ENCODE peak calls at places on chromosomes 7 and 10, in eight cellular contexts. U is left ventricle myocardium inferior, G is fibroblast of mammary gland, E is foreskin fibroblast, N is BJ, Y is GM12865, K is Peyer's patch, F is ovary. C is an unnamed sample.

GRCh38 chr10:101140950-101141621 is 10.0 kb downstream of the TLX1 start:
- DNase-seq in U (no peak), G (no peak), E (no peak), N (no peak), Y (no peak), K (no peak), F (no peak), C (no peak)

GRCh38 chr10:28087675-28088351 is 88.9 kb upstream of the ODAD2 start:
- DNase-seq in U (no peak), G (peak; percentile 90), E (peak; percentile 85), N (no peak), Y (no peak), K (no peak), F (no peak), C (peak; percentile 59)

GRCh38 chr7:149126662-149127321 is 668 bp upstream of the ZNF425 start:
- DNase-seq in U (peak; percentile 50), G (no peak), E (peak; percentile 18), N (no peak), Y (peak; percentile 81), K (peak; percentile 62), F (peak; percentile 75), C (no peak)

GRCh38 chr10:101616415-101617101 is 28.4 kb downstream of the DPCD start:
- DNase-seq in U (no peak), G (no peak), E (no peak), N (no peak), Y (no peak), K (no peak), F (no peak), C (no peak)

GRCh38 chr7:30433082-30433481 is 45.5 kb downstream of the NOD1 start:
- DNase-seq in U (peak; percentile 58), G (peak; percentile 80), E (peak; percentile 54), N (peak; percentile 17), Y (no peak), K (peak; percentile 22), F (no peak), C (no peak)

GRCh38 chr10:5812283-5813090 is 747 bp downstream of the GDI2 start:
- DNase-seq in U (peak; percentile 54), G (no peak), E (no peak), N (no peak), Y (peak; percentile 63), K (peak; percentile 41), F (peak; percentile 68), C (no peak)

GRCh38 chr7:29287366-29287765 is 92.8 kb downstream of the CHN2 start:
- DNase-seq in U (no peak), G (peak; percentile 95), E (peak; percentile 51), N (no peak), Y (no peak), K (no peak), F (no peak), C (no peak)

GRCh38 chr10:108755661-108756060 is 1167.7 kb downstream of the XPNPEP1 start:
- DNase-seq in U (no peak), G (peak; percentile 9), E (no peak), N (no peak), Y (no peak), K (no peak), F (no peak), C (no peak)

GRCh38 chr7:27641576-27642230 is 21.0 kb downstream of the HIBADH start:
- DNase-seq in U (no peak), G (peak; percentile 10), E (no peak), N (no peak), Y (peak; percentile 29), K (no peak), F (no peak), C (no peak)

DNA sequence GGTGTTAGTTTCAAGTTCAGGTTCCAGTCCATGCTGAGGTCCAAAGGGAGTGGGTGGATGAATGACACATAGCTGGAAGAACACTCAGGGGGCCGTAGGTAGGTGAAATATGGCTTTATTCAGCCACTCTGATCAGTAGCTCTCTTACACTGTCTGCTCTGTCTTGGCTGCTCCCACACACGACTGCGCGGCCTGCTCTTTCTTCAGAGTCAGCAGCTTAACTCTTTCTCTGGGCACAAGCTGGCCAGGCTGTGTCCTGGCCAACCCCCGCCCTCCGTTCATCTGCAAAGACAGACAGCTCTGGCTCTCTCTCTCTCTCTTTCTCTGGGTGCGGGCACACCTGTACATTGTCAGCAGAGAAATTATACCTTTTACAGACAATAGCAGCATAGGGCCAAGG is 317.4 kb upstream of the SORCS1 start:
- DNase-seq in U (no peak), G (no peak), E (no peak), N (no peak), Y (no peak), K (no peak), F (no peak), C (no peak)
- H3K4me3 ChIP-seq in U (no peak overlapping the region), G (no peak overlapping the region), E (no peak overlapping the region), N (no peak overlapping the region), Y (no peak overlapping the region), K (no peak overlapping the region), F (no peak overlapping the region), C (no peak overlapping the region)

GRCh38 chr7:94297397-94297838 is 97.3 kb upstream of the COL1A2 start:
- DNase-seq in U (peak; percentile 56), G (peak; percentile 99), E (peak; percentile 95), N (peak; percentile 98), Y (no peak), K (no peak), F (peak; percentile 70), C (peak; percentile 75)
- H3K4me3 ChIP-seq in U (peak overlapping the region; percentile 21), G (peak overlapping the region; percentile 48), E (peak overlapping the region; percentile 46), N (peak overlapping the region; percentile 41), Y (no peak overlapping the region), K (no peak overlapping the region), F (no peak overlapping the region), C (no peak overlapping the region)

DNA sequence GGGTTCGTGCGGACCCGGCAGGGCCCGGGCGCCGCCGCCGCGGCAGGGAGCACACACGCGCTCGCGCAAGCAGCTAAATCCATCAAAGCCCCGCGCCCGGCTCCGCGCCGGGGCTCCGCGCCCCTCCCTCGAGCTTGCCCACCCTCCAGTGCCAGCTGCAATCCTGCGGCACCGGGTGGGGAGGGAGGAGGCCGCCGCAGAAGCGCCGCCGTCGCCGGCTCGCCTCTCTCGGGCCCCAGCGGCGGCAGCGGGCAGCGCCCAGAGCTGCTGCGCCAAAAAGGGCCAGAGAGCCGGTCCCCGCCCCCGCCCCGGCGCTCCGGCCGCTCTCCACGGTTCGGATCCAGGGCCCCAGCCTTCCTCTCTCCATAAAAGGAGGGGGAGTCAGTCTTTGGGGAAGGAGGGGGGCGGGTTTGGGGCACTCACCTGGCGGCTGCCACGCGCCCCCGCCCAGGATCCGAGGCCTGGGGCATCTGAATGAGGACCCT is 370 bp upstream of the PDGFA start:
- DNase-seq in U (peak; percentile 63), G (peak; percentile 34), E (peak; percentile 56), N (no peak), Y (peak; percentile 45), K (no peak), F (peak; percentile 60), C (no peak)
- H3K4me3 ChIP-seq in U (peak overlapping the region; percentile 93), G (no peak overlapping the region), E (peak overlapping the region; percentile 45), N (peak overlapping the region; percentile 76), Y (peak overlapping the region; percentile 30), K (peak overlapping the region; percentile 51), F (peak overlapping the region; percentile 46), C (no peak overlapping the region)

GRCh38 chr10:45593938-45594275 is 78.7 kb downstream of the ZFAND4 start:
- DNase-seq in U (no peak), G (no peak), E (no peak), N (no peak), Y (no peak), K (no peak), F (no peak), C (no peak)

GRCh38 chr10:45594276-45595157 is 78.1 kb downstream of the ZFAND4 start:
- DNase-seq in U (peak; percentile 93), G (peak; percentile 88), E (peak; percentile 96), N (peak; percentile 41), Y (peak; percentile 97), K (peak; percentile 95), F (peak; percentile 91), C (peak; percentile 52)

GRCh38 chr10:45591262-45591661 is 81.3 kb downstream of the ZFAND4 start:
- DNase-seq in U (no peak), G (no peak), E (no peak), N (no peak), Y (no peak), K (no peak), F (no peak), C (no peak)

GRCh38 chr10:45592926-45593325 is 79.6 kb downstream of the ZFAND4 start:
- DNase-seq in U (no peak), G (no peak), E (no peak), N (no peak), Y (no peak), K (no peak), F (no peak), C (no peak)

GRCh38 chr10:45592432-45592831 is 80.1 kb downstream of the ZFAND4 start:
- DNase-seq in U (no peak), G (no peak), E (no peak), N (no peak), Y (no peak), K (no peak), F (no peak), C (no peak)
- H3K4me3 ChIP-seq in U (peak overlapping the region; percentile 87), G (no peak overlapping the region), E (no peak overlapping the region), N (no peak overlapping the region), Y (no peak overlapping the region), K (no peak overlapping the region), F (no peak overlapping the region), C (no peak overlapping the region)

GRCh38 chr10:126027707-126028106 is 131.3 kb downstream of the FANK1 start:
- DNase-seq in U (no peak), G (no peak), E (no peak), N (no peak), Y (no peak), K (no peak), F (no peak), C (no peak)

GRCh38 chr10:126029999-126030398 is 133.6 kb downstream of the FANK1 start:
- DNase-seq in U (no peak), G (no peak), E (no peak), N (no peak), Y (no peak), K (no peak), F (no peak), C (no peak)
- H3K4me3 ChIP-seq in U (no peak overlapping the region), G (no peak overlapping the region), E (no peak overlapping the region), N (no peak overlapping the region), Y (no peak overlapping the region), K (no peak overlapping the region), F (no peak overlapping the region), C (no peak overlapping the region)

DNA sequence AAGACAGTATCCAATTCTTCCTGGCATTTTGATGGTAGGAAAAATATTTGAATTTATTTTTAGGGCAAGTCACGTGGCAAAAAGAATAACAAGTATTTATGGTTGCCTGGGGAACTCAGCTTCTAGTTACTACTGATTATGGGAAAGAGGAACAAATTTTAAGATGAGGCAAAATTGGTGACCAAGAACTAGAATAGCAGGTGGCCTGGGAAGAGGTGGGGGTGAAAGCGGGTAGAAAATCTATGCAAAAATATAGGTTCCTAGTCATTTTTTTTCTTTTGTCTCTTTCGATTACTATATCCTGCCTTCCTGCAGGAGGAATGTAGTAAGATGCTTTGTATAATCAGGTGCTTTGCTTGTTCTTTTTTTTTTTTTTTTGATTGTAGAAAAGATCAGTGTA is 27.8 kb downstream of the ENTPD1 start:
- DNase-seq in U (no peak), G (no peak), E (no peak), N (no peak), Y (peak; percentile 91), K (peak; percentile 32), F (no peak), C (no peak)
- H3K4me3 ChIP-seq in U (no peak overlapping the region), G (no peak overlapping the region), E (no peak overlapping the region), N (no peak overlapping the region), Y (peak overlapping the region; percentile 48), K (no peak overlapping the region), F (no peak overlapping the region), C (no peak overlapping the region)